ENCODE peak calls at places on chromosome 9, in eight cellular contexts. U is GM23338, L is foreskin fibroblast, H is spleen, P is PC-3, Y is lung, C is retinal pigment epithelial cell, E is fibroblast of pulmonary artery. I is an unnamed sample.
A peak's percentile ranks its signal among the peaks of the same experiment; 100 is the strongest.

GRCh38 chr9:128162215-128163026 is 2.4 kb downstream of the BBLN start:
- DNase-seq in U (no peak), L (peak; percentile 32), H (peak; percentile 47), P (peak; percentile 66), Y (no peak), C (no peak), E (peak; percentile 34), I (no peak)

GRCh38 chr9:136671646-136672430 is 9.1 kb downstream of the EGFL7 start:
- DNase-seq in U (peak; percentile 77), L (no peak), H (no peak), P (peak; percentile 18), Y (no peak), C (no peak), E (no peak), I (no peak)

GRCh38 chr9:92350129-92350739 is 24.5 kb downstream of the CENPP start:
- DNase-seq in U (no peak), L (peak; percentile 50), H (no peak), P (no peak), Y (no peak), C (no peak), E (peak; percentile 62), I (no peak)

GRCh38 chr9:135345775-135346433 is 133.7 kb upstream of the PPP1R26 start:
- DNase-seq in U (no peak), L (no peak), H (no peak), P (no peak), Y (no peak), C (no peak), E (no peak), I (no peak)

GRCh38 chr9:122453677-122454135 is 24.0 kb downstream of the OR1J1 start:
- DNase-seq in U (peak; percentile 7), L (peak; percentile 54), H (no peak), P (no peak), Y (no peak), C (no peak), E (no peak), I (no peak)

GRCh38 chr9:126171641-126172040 is 155.0 kb upstream of the MVB12B start:
- DNase-seq in U (no peak), L (no peak), H (peak; percentile 9), P (no peak), Y (peak; percentile 24), C (no peak), E (no peak), I (no peak)

GRCh38 chr9:101165131-101165530 is 136.6 kb downstream of the PLPPR1 start:
- DNase-seq in U (no peak), L (no peak), H (no peak), P (no peak), Y (no peak), C (no peak), E (no peak), I (no peak)

GRCh38 chr9:99385215-99385614 is 163.1 kb downstream of the SEC61B start:
- DNase-seq in U (no peak), L (no peak), H (peak; percentile 9), P (no peak), Y (no peak), C (no peak), E (no peak), I (no peak)

GRCh38 chr9:134590240-134591081 is 51.1 kb upstream of the COL5A1 start:
- DNase-seq in U (no peak), L (no peak), H (no peak), P (no peak), Y (peak; percentile 59), C (no peak), E (peak; percentile 69), I (no peak)

GRCh38 chr9:121326130-121326838 is 43.8 kb downstream of the STOM start:
- DNase-seq in U (peak; percentile 22), L (peak; percentile 52), H (peak; percentile 88), P (peak; percentile 36), Y (peak; percentile 63), C (no peak), E (peak; percentile 93), I (no peak)

GRCh38 chr9:124783830-124784229 is 6.9 kb downstream of the OLFML2A start:
- DNase-seq in U (no peak), L (no peak), H (no peak), P (no peak), Y (no peak), C (no peak), E (no peak), I (no peak)

GRCh38 chr9:116491659-116492058 is 195.4 kb upstream of the TRIM32 start:
- DNase-seq in U (no peak), L (no peak), H (no peak), P (no peak), Y (no peak), C (no peak), E (no peak), I (no peak)

GRCh38 chr9:135552021-135552697 is 6.2 kb downstream of the OBP2A start:
- DNase-seq in U (no peak), L (no peak), H (no peak), P (no peak), Y (no peak), C (no peak), E (no peak), I (no peak)

GRCh38 chr9:106758911-106759310 is 104.1 kb upstream of the ZNF462 start:
- DNase-seq in U (no peak), L (no peak), H (no peak), P (peak; percentile 40), Y (no peak), C (no peak), E (no peak), I (no peak)

GRCh38 chr9:86713970-86714369 is 233.3 kb downstream of the GAS1 start:
- DNase-seq in U (no peak), L (peak; percentile 65), H (no peak), P (no peak), Y (no peak), C (no peak), E (peak; percentile 62), I (no peak)

GRCh38 chr9:115972362-115972761 is 181.2 kb upstream of the PAPPA start:
- DNase-seq in U (no peak), L (no peak), H (no peak), P (peak; percentile 59), Y (no peak), C (peak; percentile 51), E (no peak), I (no peak)

GRCh38 chr9:121858788-121859187 is 207.4 kb downstream of the DAB2IP start:
- DNase-seq in U (no peak), L (no peak), H (no peak), P (no peak), Y (no peak), C (no peak), E (no peak), I (no peak)

GRCh38 chr9:272251-273213 is 57.9 kb downstream of the DOCK8 start:
- DNase-seq in U (no peak), L (no peak), H (peak; percentile 82), P (no peak), Y (peak; percentile 33), C (no peak), E (no peak), I (no peak)

GRCh38 chr9:135070198-135070951 is 17.1 kb upstream of the OLFM1 start:
- DNase-seq in U (peak; percentile 48), L (no peak), H (peak; percentile 67), P (no peak), Y (no peak), C (no peak), E (no peak), I (no peak)

GRCh38 chr9:14433841-14434511 is 120.0 kb upstream of the NFIB start:
- DNase-seq in U (peak; percentile 39), L (peak; percentile 36), H (no peak), P (peak; percentile 68), Y (no peak), C (no peak), E (peak; percentile 87), I (no peak)
- TF ChIP-seq CTCF in U (peak; percentile 43), L (peak; percentile 17), H (peak; percentile 26), P (peak; percentile 56), Y (peak; percentile 1), C (peak; percentile 26), E (peak; percentile 26), I (no peak)

GRCh38 chr9:131707677-131708612 is 31.9 kb downstream of the RAPGEF1 start:
- DNase-seq in U (no peak), L (peak; percentile 50), H (no peak), P (peak; percentile 46), Y (no peak), C (peak; percentile 71), E (peak; percentile 75), I (no peak)
- H3K4me3 ChIP-seq in U (no peak overlapping the region), L (no peak overlapping the region), H (peak overlapping the region; percentile 12), P (no peak overlapping the region), Y (no peak overlapping the region), C (no peak overlapping the region), E (no peak overlapping the region), I (no peak overlapping the region)

GRCh38 chr9:4740373-4740622 is 704 bp downstream of the AK3 start:
- DNase-seq in U (no peak), L (no peak), H (no peak), P (peak; percentile 27), Y (no peak), C (no peak), E (peak; percentile 31), I (no peak)

GRCh38 chr9:4739587-4740372 is 1.2 kb downstream of the AK3 start:
- DNase-seq in U (peak; percentile 23), L (no peak), H (no peak), P (peak; percentile 4), Y (no peak), C (no peak), E (peak; percentile 24), I (no peak)

GRCh38 chr9:4742246-4742645 is 1.2 kb upstream of the AK3 start:
- DNase-seq in U (no peak), L (no peak), H (no peak), P (peak; percentile 24), Y (no peak), C (no peak), E (no peak), I (no peak)

GRCh38 chr9:4741365-4742031 is 496 bp upstream of the AK3 start:
- DNase-seq in U (peak; percentile 66), L (no peak), H (no peak), P (peak; percentile 18), Y (peak; percentile 41), C (no peak), E (peak; percentile 11), I (no peak)

DNA sequence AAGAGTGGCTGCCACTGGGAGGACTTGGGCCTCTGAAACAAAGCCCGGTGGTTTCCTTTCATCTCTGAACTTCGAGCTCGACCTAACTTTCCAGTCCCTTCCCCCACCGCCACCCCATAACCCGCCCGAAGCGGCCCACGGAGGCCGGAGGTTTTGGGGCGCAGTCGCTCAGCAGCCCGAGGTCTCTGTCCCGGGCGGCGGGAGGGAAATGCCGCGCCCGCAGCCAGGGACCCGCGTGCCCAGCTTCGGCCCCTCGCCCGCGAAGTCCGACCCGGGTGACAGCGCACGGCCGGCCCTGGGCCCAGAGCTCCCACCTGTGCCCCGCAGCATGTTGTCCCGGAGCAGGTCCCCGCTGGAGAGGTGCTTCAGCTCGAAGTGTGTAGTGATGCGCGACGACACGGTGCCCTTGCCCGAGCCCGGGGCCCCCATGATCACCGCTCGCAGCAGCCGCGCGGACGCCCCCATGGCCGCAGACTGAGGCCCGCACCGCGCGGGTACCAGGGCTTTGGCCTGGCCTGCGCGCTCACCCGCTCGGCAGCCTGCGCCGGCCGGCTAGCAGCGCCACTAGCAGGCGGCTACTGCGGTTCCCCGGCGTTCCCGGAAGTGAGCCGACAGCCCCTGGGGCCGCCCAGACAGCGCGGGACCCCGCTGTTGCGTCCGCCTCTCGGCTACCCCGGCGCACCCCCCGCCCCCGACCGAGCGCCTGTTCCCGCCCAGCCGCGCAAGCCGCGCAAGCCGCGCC is at the start of gene AK3:
- DNase-seq in U (peak; percentile 93), L (peak; percentile 84), H (peak; percentile 98), P (peak; percentile 72), Y (peak; percentile 85), C (peak; percentile 43), E (peak; percentile 82), I (no peak)
- TF ChIP-seq CTCF in U (peak; percentile 52), L (no peak), H (peak; percentile 30), P (no peak), Y (no peak), C (peak; percentile 16), E (peak; percentile 9), I (no peak)

GRCh38 chr9:98284754-98285153 is 29.3 kb upstream of the TBC1D2 start:
- DNase-seq in U (no peak), L (no peak), H (no peak), P (no peak), Y (no peak), C (no peak), E (no peak), I (no peak)
- H3K4me3 ChIP-seq in U (no peak overlapping the region), L (no peak overlapping the region), H (no peak overlapping the region), P (no peak overlapping the region), Y (no peak overlapping the region), C (no peak overlapping the region), E (no peak overlapping the region), I (no peak overlapping the region)